ENCODE peak calls at places on chromosomes 7 and 10, in eight cellular contexts. H is ecto neural progenitor cell; M is psoas muscle; E is T-helper 9 cell; Q is naive thymus-derived CD8-positive, alpha-beta T cell; I is NCI-H510A treated with DMSO at 0.1 percent for 48 hours; B is HFFc6; N is GM13977. C is an unnamed sample.

GRCh38 chr7:116356979-116357378 is 142.6 kb upstream of the CAV2 start:
- DNase-seq in H (no peak), I (no peak), B (no peak), Q (no peak), M (no peak), E (no peak), N (no peak), C (no peak)

GRCh38 chr10:16227674-16228073 is 209.1 kb upstream of the PTER start:
- DNase-seq in I (no peak), N (no peak), E (no peak), M (no peak), Q (no peak), B (no peak), H (no peak), C (no peak)

GRCh38 chr7:102119213-102119651 is 167.4 kb upstream of the SH2B2 start:
- DNase-seq in N (no peak), M (no peak), E (no peak), B (no peak), I (no peak), Q (no peak), H (no peak), C (no peak)

GRCh38 chr10:33155720-33156638 is 178.5 kb downstream of the NRP1 start:
- DNase-seq in Q (peak), N (peak), E (no peak), H (no peak), M (no peak), I (no peak), B (peak), C (peak)

GRCh38 chr7:77950548-77950947 is 152.0 kb downstream of the PHTF2 start:
- DNase-seq in M (no peak), Q (no peak), E (no peak), I (no peak), H (no peak), N (no peak), B (no peak), C (no peak)

GRCh38 chr7:141073173-141073640 is 657 bp upstream of the TMEM178B start:
- DNase-seq in N (peak), E (no peak), M (peak), Q (no peak), H (peak), I (no peak), B (no peak), C (peak)

GRCh38 chr10:88895252-88895651 is 15.2 kb downstream of the STAMBPL1 start:
- DNase-seq in N (no peak), I (no peak), M (no peak), B (no peak), Q (no peak), H (no peak), E (no peak), C (no peak)

GRCh38 chr7:91034459-91035368 is 229.5 kb upstream of the FZD1 start:
- DNase-seq in E (no peak), M (no peak), I (peak), H (peak), N (peak), B (peak), Q (no peak), C (peak)

GRCh38 chr7:117982071-117983055 is 109.1 kb upstream of the CTTNBP2 start:
- DNase-seq in H (no peak), E (no peak), I (no peak), Q (no peak), M (no peak), B (no peak), N (no peak), C (no peak)

GRCh38 chr7:105047932-105048331 is 33.9 kb downstream of the KMT2E start:
- DNase-seq in Q (no peak), M (no peak), H (no peak), N (no peak), B (no peak), E (no peak), I (no peak), C (no peak)

GRCh38 chr7:147182859-147183258 is 1066.3 kb downstream of the CNTNAP2 start:
- DNase-seq in B (no peak), Q (no peak), E (no peak), H (no peak), N (no peak), M (no peak), I (no peak), C (no peak)

GRCh38 chr7:134016223-134016941 is 110.8 kb upstream of the LRGUK start:
- DNase-seq in B (no peak), Q (no peak), I (peak), N (peak), H (peak), M (no peak), E (no peak), C (peak)

GRCh38 chr7:102170417-102170970 is 116.2 kb upstream of the SH2B2 start:
- DNase-seq in Q (no peak), E (no peak), N (no peak), H (peak), B (no peak), M (no peak), I (no peak), C (peak)

GRCh38 chr10:128150045-128150493 is 23.8 kb upstream of the MKI67 start:
- DNase-seq in H (peak), N (peak), I (peak), Q (peak), E (peak), B (no peak), M (peak), C (peak)

C was measured in H7.